ENCODE peak calls at places on chromosome 14, in five cellular contexts. Y, I, O, L and F are unnamed samples.
A peak's percentile ranks its signal among the peaks of the same experiment; 100 is the strongest.

GRCh38 chr14:93956082-93956481 is 20.3 kb downstream of the ASB2 start:
- DNase-seq in I (no peak), Y (no peak), O (no peak), L (no peak), F (no peak)

GRCh38 chr14:65239143-65239672 is 136.9 kb upstream of the MAX start:
- DNase-seq in I (no peak), L (no peak), Y (no peak), O (no peak), F (no peak)

GRCh38 chr14:21252149-21252548 is 17.1 kb downstream of the HNRNPC start:
- DNase-seq in I (no peak), O (no peak), L (no peak), Y (no peak), F (no peak)

GRCh38 chr14:64844272-64844671 is 35.4 kb downstream of the SPTB start:
- DNase-seq in I (no peak), Y (no peak), O (no peak), L (no peak), F (no peak)

GRCh38 chr14:77612011-77612620 is 4.3 kb downstream of the SPTLC2 start:
- DNase-seq in O (no peak), L (no peak), Y (no peak), I (no peak), F (no peak)

GRCh38 chr14:37559386-37559785 is 35.7 kb downstream of the FOXA1 start:
- DNase-seq in L (no peak), I (no peak), Y (no peak), O (no peak), F (no peak)

GRCh38 chr14:80621701-80622100 is 319.8 kb downstream of the CEP128 start:
- DNase-seq in I (no peak), O (no peak), Y (peak; percentile 57), L (no peak), F (no peak)

GRCh38 chr14:68881396-68881795 is 88.5 kb upstream of the ZFP36L1 start:
- DNase-seq in Y (no peak), I (no peak), O (no peak), L (no peak), F (no peak)

GRCh38 chr14:47207636-47208035 is 467.8 kb downstream of the MDGA2 start:
- DNase-seq in L (no peak), Y (no peak), I (no peak), O (no peak), F (no peak)

GRCh38 chr14:59831121-59831730 is 39.4 kb downstream of the RTN1 start:
- DNase-seq in Y (no peak), O (no peak), L (no peak), I (no peak), F (no peak)

GRCh38 chr14:61109288-61109687 is 128.2 kb downstream of the SLC38A6 start:
- DNase-seq in O (no peak), I (no peak), L (no peak), Y (no peak), F (no peak)

GRCh38 chr14:95254356-95254755 is 65.4 kb downstream of the CLMN start:
- DNase-seq in L (no peak), Y (no peak), O (no peak), I (no peak), F (no peak)

DNA sequence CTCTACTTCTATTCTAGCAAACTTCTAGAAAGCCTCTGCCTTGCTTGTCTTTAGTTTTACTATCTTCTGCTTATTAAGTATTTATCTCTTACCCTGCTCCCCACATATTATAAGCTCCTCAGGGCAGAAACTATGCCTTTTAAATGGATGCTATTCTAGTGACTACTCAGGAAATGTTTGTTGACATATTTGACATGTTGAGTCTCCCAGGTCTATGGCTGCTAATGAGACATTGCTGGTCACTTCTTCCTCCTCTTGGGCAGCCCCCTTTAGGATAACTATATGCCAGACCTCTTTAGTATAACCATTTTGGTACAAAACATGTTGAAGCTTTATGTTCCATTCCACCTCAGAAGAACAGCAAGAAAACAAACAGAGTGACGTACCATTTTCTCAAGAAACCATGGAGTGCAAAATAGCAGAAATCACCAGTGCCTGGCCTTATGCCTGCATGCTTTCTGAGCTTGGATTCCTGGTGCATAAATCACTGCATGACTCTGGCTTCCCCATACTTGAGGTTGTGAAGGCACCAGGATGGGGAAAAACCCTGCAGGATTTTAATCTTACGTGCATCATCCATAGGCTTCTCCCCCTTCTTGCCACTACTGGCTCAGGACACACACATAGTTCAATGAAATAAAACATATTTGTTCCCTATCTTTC is 202.6 kb downstream of the TMX1 start:
- DNase-seq in L (no peak), O (peak; percentile 33), I (no peak), Y (peak; percentile 78), F (no peak)
- H3K27ac ChIP-seq in L (peak overlapping the region; percentile 16), O (peak overlapping the region; percentile 43), I (no peak overlapping the region), Y (no peak overlapping the region), F (no peak overlapping the region)

DNA sequence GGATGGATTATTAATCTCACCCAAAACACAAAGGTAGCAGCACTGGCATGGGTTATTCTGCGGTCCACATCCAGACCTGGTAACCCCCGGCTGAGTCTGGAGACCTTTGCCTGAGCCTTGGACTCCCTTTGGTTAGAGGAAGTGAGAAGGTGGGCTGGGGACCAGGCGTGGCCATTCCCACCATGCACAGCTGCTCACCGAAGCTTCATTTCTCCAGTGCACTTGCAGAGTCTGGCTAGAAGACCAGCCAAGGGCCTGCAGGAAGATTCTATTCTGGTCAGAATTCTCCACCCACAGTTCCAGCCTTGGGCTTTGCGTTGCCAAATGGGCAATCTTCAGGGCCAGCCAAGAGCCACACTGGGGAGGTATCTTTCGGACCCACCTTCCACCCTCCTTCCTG is 73.0 kb downstream of the LGMN start:
- DNase-seq in O (no peak), L (no peak), I (no peak), Y (no peak), F (no peak)
- TF ChIP-seq CTCF in O (no peak), L (no peak), I (no peak), Y (no peak), F (no peak)

DNA sequence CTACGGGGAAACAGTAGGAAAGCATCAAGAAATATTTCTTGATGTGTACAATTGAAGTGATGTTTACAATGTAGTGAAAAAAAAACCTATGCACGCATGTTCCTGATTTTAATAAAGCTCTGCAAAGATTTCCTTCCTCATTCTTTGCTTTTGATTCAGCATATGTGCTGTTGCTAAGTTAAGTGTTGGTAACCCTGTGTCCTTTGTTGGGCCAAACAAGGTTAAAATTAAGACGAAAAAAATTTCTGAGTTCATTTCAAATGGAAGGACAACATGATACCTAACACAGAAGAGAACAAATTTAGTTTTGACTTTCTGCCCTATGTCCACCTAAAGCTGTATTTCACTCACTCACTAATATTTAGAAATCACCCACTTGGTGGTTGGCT is 62.8 kb downstream of the PPP2R5C start:
- DNase-seq in Y (no peak), L (no peak), I (no peak), O (no peak), F (no peak)
- H3K27ac ChIP-seq in Y (no peak overlapping the region), L (peak overlapping the region; percentile 62), I (peak overlapping the region; percentile 74), O (no peak overlapping the region), F (no peak overlapping the region)

DNA sequence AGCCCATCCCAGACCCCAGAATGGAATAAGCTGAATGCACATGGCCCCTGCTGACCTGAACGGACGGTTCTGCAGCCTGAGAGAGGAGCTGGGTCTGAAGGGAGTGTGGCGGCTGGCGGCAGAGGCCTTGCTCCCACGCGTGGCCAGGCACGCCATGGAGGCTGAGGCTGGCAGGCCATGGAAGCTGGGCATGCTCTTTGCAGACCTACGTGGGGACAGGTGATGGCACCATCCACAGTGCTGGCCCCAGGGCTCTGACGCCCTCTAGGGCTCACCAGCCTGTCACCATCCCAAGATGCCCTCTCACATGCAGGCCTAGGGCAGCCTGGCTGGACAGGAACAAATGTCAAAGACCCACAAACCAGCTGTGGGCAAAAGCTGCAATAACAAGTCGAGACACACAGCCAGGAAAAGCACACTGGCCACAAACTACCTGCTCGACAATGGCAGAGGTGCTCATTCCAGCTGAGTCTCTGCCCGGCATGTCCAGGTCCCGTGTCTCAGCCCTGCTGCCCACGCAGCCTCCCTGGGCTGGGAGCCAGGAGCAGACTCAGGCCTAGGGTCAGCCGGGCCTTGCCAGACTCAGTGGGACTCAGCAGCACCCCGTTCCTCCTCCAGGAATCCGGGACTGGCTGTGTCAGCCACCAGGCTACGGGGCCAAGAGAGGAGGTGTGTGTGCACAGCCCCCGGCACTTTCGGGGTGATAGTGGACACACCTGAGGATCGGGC is 19.7 kb downstream of the BTBD6 start:
- DNase-seq in O (no peak), I (no peak), Y (no peak), L (no peak), F (no peak)
- TF ChIP-seq CTCF in O (peak; percentile 23), I (no peak), Y (no peak), L (no peak), F (no peak)

DNA sequence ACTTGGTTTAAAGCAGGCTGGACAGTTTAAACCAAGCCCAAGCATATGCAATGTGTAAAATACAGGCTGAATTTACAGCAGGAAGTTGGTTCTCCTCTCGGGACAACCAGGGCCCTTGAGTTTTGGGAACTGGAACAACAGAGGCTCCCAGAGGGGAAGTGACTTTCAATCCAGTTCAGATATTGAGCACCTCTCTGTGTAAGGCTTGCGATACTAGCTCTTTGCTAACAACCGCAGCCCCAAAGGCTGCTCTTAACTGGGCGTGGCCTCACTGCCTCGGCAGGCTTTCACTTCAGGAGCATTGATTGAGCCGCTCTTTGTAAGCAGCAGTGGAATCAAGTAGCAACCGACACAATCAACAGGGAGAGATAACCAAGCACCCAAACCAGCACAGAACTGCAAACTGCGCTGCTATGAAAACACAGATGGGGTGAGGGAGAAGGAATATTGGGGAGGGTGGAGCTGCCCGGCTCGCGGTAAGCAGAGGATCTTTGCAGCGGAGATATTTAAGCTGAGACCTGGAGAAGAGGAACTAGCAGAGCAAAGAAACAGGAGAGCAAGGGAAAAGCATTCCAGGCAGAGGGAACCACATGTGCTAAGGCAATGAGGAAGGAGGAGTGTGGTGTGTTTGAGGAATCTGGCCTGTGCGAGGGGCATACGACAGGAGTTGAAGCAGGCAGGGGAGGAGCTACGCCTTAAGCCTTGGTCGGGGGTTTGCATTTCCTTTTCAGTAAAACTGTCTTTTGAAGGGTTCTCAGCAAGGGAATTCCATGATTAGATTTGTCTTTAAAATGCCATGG is 17.3 kb upstream of the YY1 start:
- DNase-seq in L (no peak), O (no peak), Y (no peak), I (peak; percentile 79), F (no peak)
- H3K27ac ChIP-seq in L (peak overlapping the region; percentile 50), O (peak overlapping the region; percentile 24), Y (peak overlapping the region; percentile 24), I (peak overlapping the region; percentile 72), F (peak overlapping the region; percentile 39)